ENCODE peak calls at places on chromosomes 4 and X, in five cellular contexts. One of them, this sample, is unnamed.

GRCh38 chrX:154544885-154545284 is 1.8 kb downstream of the G6PD start:
- DNase-seq in IMR-90: no peak
- DNase-seq in mesenchymal stem cell: no peak
- DNase-seq in H1: no peak
- DNase-seq in H9: no peak
- DNase-seq in this sample: no peak

GRCh38 chrX:112691361-112691760 is 11.6 kb upstream of the LHFPL1 start:
- DNase-seq in IMR-90: no peak
- DNase-seq in mesenchymal stem cell: no peak
- DNase-seq in H1: no peak
- DNase-seq in H9: no peak
- DNase-seq in this sample: no peak

GRCh38 chr4:53802500-53802899 is 211.2 kb upstream of the LNX1 start:
- DNase-seq in IMR-90: no peak
- DNase-seq in mesenchymal stem cell: no peak
- DNase-seq in H1: no peak
- DNase-seq in H9: no peak
- DNase-seq in this sample: no peak

GRCh38 chr4:125021189-125021588 is 293.6 kb upstream of the FAT4 start:
- DNase-seq in IMR-90: peak
- DNase-seq in mesenchymal stem cell: peak
- DNase-seq in H1: no peak
- DNase-seq in H9: no peak
- DNase-seq in this sample: no peak

GRCh38 chrX:103552236-103552635 is 32.9 kb upstream of the RAB40A start:
- DNase-seq in IMR-90: no peak
- DNase-seq in mesenchymal stem cell: no peak
- DNase-seq in H1: no peak
- DNase-seq in H9: no peak
- DNase-seq in this sample: no peak

GRCh38 chr4:16031554-16032381 is 52.1 kb downstream of the PROM1 start:
- DNase-seq in IMR-90: no peak
- DNase-seq in mesenchymal stem cell: no peak
- DNase-seq in H1: no peak
- DNase-seq in H9: no peak
- DNase-seq in this sample: peak

GRCh38 chr4:1172228-1172851 is at the start of gene SPON2:
- DNase-seq in IMR-90: peak
- DNase-seq in mesenchymal stem cell: peak
- DNase-seq in H1: peak
- DNase-seq in H9: peak
- DNase-seq in this sample: peak

GRCh38 chr4:74218201-74218600 is 60.3 kb downstream of the MTHFD2L start:
- DNase-seq in IMR-90: no peak
- DNase-seq in mesenchymal stem cell: no peak
- DNase-seq in H1: no peak
- DNase-seq in H9: no peak
- DNase-seq in this sample: no peak

GRCh38 chr4:150140774-150141400 is 62.6 kb downstream of the DCLK2 start:
- DNase-seq in IMR-90: peak
- DNase-seq in mesenchymal stem cell: peak
- DNase-seq in H1: no peak
- DNase-seq in H9: no peak
- DNase-seq in this sample: no peak

GRCh38 chr4:103012594-103012993 is 6.9 kb downstream of the SLC9B1 start:
- DNase-seq in IMR-90: peak
- DNase-seq in mesenchymal stem cell: no peak
- DNase-seq in H1: no peak
- DNase-seq in H9: no peak
- DNase-seq in this sample: no peak

GRCh38 chrX:48083706-48084105 is 12.3 kb upstream of the ZNF630 start:
- DNase-seq in IMR-90: no peak
- DNase-seq in mesenchymal stem cell: no peak
- DNase-seq in H1: no peak
- DNase-seq in H9: no peak
- DNase-seq in this sample: no peak

GRCh38 chrX:13110427-13111324 is 66.3 kb upstream of the FAM9C start:
- DNase-seq in IMR-90: peak
- DNase-seq in mesenchymal stem cell: peak
- DNase-seq in H1: no peak
- DNase-seq in H9: no peak
- DNase-seq in this sample: peak

GRCh38 chrX:118761950-118762725 is 34.7 kb downstream of the IL13RA1 start:
- DNase-seq in IMR-90: no peak
- DNase-seq in mesenchymal stem cell: no peak
- DNase-seq in H1: no peak
- DNase-seq in H9: no peak
- DNase-seq in this sample: no peak

GRCh38 chrX:7088968-7089615 is 58.4 kb upstream of the STS start:
- DNase-seq in IMR-90: no peak
- DNase-seq in mesenchymal stem cell: no peak
- DNase-seq in H1: no peak
- DNase-seq in H9: peak
- DNase-seq in this sample: peak

GRCh38 chr4:139875456-139875855 is 209.8 kb downstream of the MGST2 start:
- DNase-seq in IMR-90: no peak
- DNase-seq in mesenchymal stem cell: no peak
- DNase-seq in H1: no peak
- DNase-seq in H9: peak
- DNase-seq in this sample: peak

GRCh38 chr4:41432889-41433288 is 105.1 kb upstream of the LIMCH1 start:
- DNase-seq in IMR-90: peak
- DNase-seq in mesenchymal stem cell: peak
- DNase-seq in H1: no peak
- DNase-seq in H9: peak
- DNase-seq in this sample: peak

GRCh38 chrX:108437789-108438623 is at the start of gene COL4A6:
- DNase-seq in IMR-90: no peak
- DNase-seq in mesenchymal stem cell: peak
- DNase-seq in H1: peak
- DNase-seq in H9: peak
- DNase-seq in this sample: peak

GRCh38 chr4:176193126-176193525 is 2.3 kb downstream of the SPATA4 start:
- DNase-seq in IMR-90: peak
- DNase-seq in mesenchymal stem cell: peak
- DNase-seq in H1: no peak
- DNase-seq in H9: no peak
- DNase-seq in this sample: no peak

GRCh38 chr4:57190651-57191481 is 80.7 kb upstream of the IGFBP7 start:
- DNase-seq in IMR-90: peak
- DNase-seq in mesenchymal stem cell: peak
- DNase-seq in H1: peak
- DNase-seq in H9: peak
- DNase-seq in this sample: peak

GRCh38 chr4:72569719-72570235 is 756 bp upstream of the ADAMTS3 start:
- DNase-seq in IMR-90: peak
- DNase-seq in mesenchymal stem cell: peak
- DNase-seq in H1: no peak
- DNase-seq in H9: no peak
- DNase-seq in this sample: no peak

GRCh38 chrX:130974323-130974722 is 71.3 kb upstream of the ENOX2 start:
- DNase-seq in IMR-90: peak
- DNase-seq in mesenchymal stem cell: peak
- DNase-seq in H1: no peak
- DNase-seq in H9: no peak
- DNase-seq in this sample: no peak

GRCh38 chrX:143094501-143095110 is 68.9 kb downstream of the SPANXN4 start:
- DNase-seq in IMR-90: no peak
- DNase-seq in mesenchymal stem cell: no peak
- DNase-seq in H1: no peak
- DNase-seq in H9: no peak
- DNase-seq in this sample: peak

GRCh38 chr4:98994474-98995182 is 893 bp upstream of the METAP1 start:
- DNase-seq in IMR-90: peak
- DNase-seq in mesenchymal stem cell: no peak
- DNase-seq in H1: no peak
- DNase-seq in H9: no peak
- DNase-seq in this sample: no peak

GRCh38 chr4:574346-575161 is 1.5 kb downstream of the TMEM271 start:
- DNase-seq in IMR-90: no peak
- DNase-seq in mesenchymal stem cell: no peak
- DNase-seq in H1: peak
- DNase-seq in H9: no peak
- DNase-seq in this sample: no peak

GRCh38 chr4:169439244-169439643 is 168.5 kb upstream of the SH3RF1 start:
- DNase-seq in IMR-90: peak
- DNase-seq in mesenchymal stem cell: no peak
- DNase-seq in H1: no peak
- DNase-seq in H9: no peak
- DNase-seq in this sample: no peak

GRCh38 chr4:10554694-10555093 is 97.5 kb upstream of the ZNF518B start:
- DNase-seq in IMR-90: peak
- DNase-seq in mesenchymal stem cell: peak
- DNase-seq in H1: peak
- DNase-seq in H9: peak
- DNase-seq in this sample: peak

GRCh38 chr4:6380746-6381411 is 91.5 kb downstream of the PPP2R2C start:
- DNase-seq in IMR-90: no peak
- DNase-seq in mesenchymal stem cell: no peak
- DNase-seq in H1: no peak
- DNase-seq in H9: no peak
- DNase-seq in this sample: no peak

GRCh38 chrX:107748490-107748889 is 27.1 kb downstream of the TSC22D3 start:
- DNase-seq in IMR-90: no peak
- DNase-seq in mesenchymal stem cell: no peak
- DNase-seq in H1: no peak
- DNase-seq in H9: no peak
- DNase-seq in this sample: no peak

GRCh38 chr4:156977435-156978160 is 6.0 kb upstream of the PDGFC start:
- DNase-seq in IMR-90: peak
- DNase-seq in mesenchymal stem cell: peak
- DNase-seq in H1: no peak
- DNase-seq in H9: no peak
- DNase-seq in this sample: no peak

GRCh38 chr4:7336732-7337131 is 98.0 kb downstream of the PSAPL1 start:
- DNase-seq in IMR-90: no peak
- DNase-seq in mesenchymal stem cell: no peak
- DNase-seq in H1: no peak
- DNase-seq in H9: no peak
- DNase-seq in this sample: no peak

GRCh38 chrX:16869393-16870094 is 618 bp downstream of the RBBP7 start:
- DNase-seq in IMR-90: peak
- DNase-seq in mesenchymal stem cell: peak
- DNase-seq in H1: peak
- DNase-seq in H9: peak
- DNase-seq in this sample: peak
- H2BK5ac ChIP-seq in IMR-90: peak
- H2BK5ac ChIP-seq in mesenchymal stem cell: peak
- H2BK5ac ChIP-seq in H1: no peak
- H2BK5ac ChIP-seq in H9: no peak
- H2BK5ac ChIP-seq in this sample: no peak

DNA sequence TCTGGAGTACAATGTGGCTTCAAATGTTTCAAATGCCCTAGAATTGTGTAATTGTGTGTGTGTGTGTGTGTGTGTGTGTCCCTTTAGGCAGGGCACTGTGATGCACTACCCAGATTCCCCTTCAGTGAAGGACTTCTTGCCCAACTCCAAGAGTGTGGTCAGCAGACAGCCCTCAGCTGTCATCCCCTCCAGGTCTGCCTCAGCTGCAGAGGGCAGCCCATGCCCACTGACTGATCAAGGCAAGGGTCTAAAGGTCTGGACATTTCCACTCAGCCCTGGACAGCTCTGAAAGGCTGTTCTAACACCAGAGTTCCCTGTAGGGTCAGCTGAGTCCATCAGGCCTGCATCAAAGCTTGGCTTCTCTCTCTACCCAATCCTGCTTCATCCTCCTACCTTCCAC is 83.9 kb upstream of the USP9X start:
- DNase-seq in IMR-90: no peak
- DNase-seq in mesenchymal stem cell: no peak
- DNase-seq in H1: no peak
- DNase-seq in H9: no peak
- DNase-seq in this sample: no peak
- H2AK5ac ChIP-seq in IMR-90: no peak
- H2AK5ac ChIP-seq in mesenchymal stem cell: peak
- H2AK5ac ChIP-seq in H1: no peak
- H2AK5ac ChIP-seq in H9: no peak
- H2AK5ac ChIP-seq in this sample: no peak

GRCh38 chr4:93285346-93285745 is 543.2 kb upstream of the ATOH1 start:
- DNase-seq in IMR-90: no peak
- DNase-seq in mesenchymal stem cell: no peak
- DNase-seq in H1: no peak
- DNase-seq in H9: no peak
- DNase-seq in this sample: no peak
- H2BK5ac ChIP-seq in IMR-90: no peak
- H2BK5ac ChIP-seq in mesenchymal stem cell: no peak
- H2BK5ac ChIP-seq in H1: no peak
- H2BK5ac ChIP-seq in H9: no peak
- H2BK5ac ChIP-seq in this sample: no peak

GRCh38 chrX:120147537-120147936 is 10.9 kb upstream of the RHOXF2 start:
- DNase-seq in IMR-90: no peak
- DNase-seq in mesenchymal stem cell: no peak
- DNase-seq in H1: no peak
- DNase-seq in H9: no peak
- DNase-seq in this sample: peak

GRCh38 chrX:120140293-120140981 is 18.0 kb upstream of the RHOXF2 start:
- DNase-seq in IMR-90: no peak
- DNase-seq in mesenchymal stem cell: no peak
- DNase-seq in H1: no peak
- DNase-seq in H9: peak
- DNase-seq in this sample: no peak

GRCh38 chrX:120144178-120144844 is 14.1 kb upstream of the RHOXF2 start:
- DNase-seq in IMR-90: no peak
- DNase-seq in mesenchymal stem cell: peak
- DNase-seq in H1: peak
- DNase-seq in H9: peak
- DNase-seq in this sample: peak

DNA sequence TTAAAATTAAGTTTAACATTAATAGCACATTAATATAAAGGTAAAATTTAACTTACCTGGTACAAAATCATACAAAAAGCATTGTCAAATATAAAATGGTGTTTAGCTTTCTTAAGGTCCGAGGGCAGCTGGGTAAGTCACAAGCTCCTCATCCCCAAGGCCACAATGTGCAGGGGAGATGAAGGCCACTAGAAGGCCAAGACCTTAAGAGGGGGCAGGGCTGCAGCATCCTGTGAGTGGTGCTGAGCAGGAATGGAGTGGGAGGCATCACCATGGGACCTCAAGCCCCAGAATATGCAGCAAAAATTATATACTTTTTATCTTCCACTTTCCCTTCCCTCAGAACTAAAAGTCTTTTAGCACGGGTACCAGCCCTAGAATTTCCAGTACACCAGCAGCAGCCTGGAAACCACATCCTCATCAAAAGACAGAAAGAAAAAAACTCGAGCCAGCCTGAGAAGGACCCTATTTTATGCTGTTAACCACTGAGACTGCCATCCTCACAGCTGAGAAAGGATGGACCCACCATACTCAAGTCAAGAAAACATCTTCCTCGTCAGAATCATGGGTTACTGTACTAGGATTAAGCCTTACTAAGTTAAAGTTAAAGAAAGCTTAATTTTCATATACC is 13.0 kb upstream of the RHOXF2 start:
- DNase-seq in IMR-90: no peak
- DNase-seq in mesenchymal stem cell: no peak
- DNase-seq in H1: no peak
- DNase-seq in H9: no peak
- DNase-seq in this sample: no peak
- H2AK5ac ChIP-seq in IMR-90: no peak
- H2AK5ac ChIP-seq in mesenchymal stem cell: no peak
- H2AK5ac ChIP-seq in H1: no peak
- H2AK5ac ChIP-seq in H9: no peak
- H2AK5ac ChIP-seq in this sample: no peak

This sample was measured in mesendoderm.